ENCODE peak calls at places on chromosomes 4 and X, in nine cellular contexts. W is mammary epithelial cell; N is H1; H is psoas muscle; I is CD8-positive, alpha-beta T cell; C is left ventricle myocardium inferior; U is endodermal cell; A is GM23338; O is left lung. G is an unnamed sample.

GRCh38 chr4:89279385-89279784 is 28.2 kb downstream of the GPRIN3 start:
- DNase-seq in W (no peak), N (no peak), H (no peak), I (no peak), C (no peak), U (no peak), A (no peak), O (no peak), G (no peak)

GRCh38 chr4:33334416-33334815 is 2614.2 kb downstream of the PCDH7 start:
- DNase-seq in W (no peak), N (no peak), H (no peak), I (no peak), C (no peak), U (no peak), A (no peak), O (no peak), G (no peak)

GRCh38 chr4:88054909-88055308 is 47.5 kb downstream of the PKD2 start:
- DNase-seq in W (peak; percentile 39), N (no peak), H (no peak), I (no peak), C (no peak), U (peak; percentile 73), A (peak; percentile 70), O (no peak), G (peak; percentile 66)

GRCh38 chrX:67961516-67961915 is 417.7 kb downstream of the AR start:
- DNase-seq in W (no peak), N (no peak), H (no peak), I (no peak), C (no peak), U (no peak), A (no peak), O (no peak), G (no peak)

GRCh38 chr4:663438-664428 is 10.3 kb downstream of the ATP5ME start:
- DNase-seq in W (no peak), N (no peak), H (peak; percentile 64), I (peak; percentile 80), C (peak; percentile 54), U (peak; percentile 89), A (peak; percentile 84), O (peak; percentile 64), G (no peak)

GRCh38 chr4:107603430-107603829 is 116.6 kb downstream of the PAPSS1 start:
- DNase-seq in W (no peak), N (no peak), H (no peak), I (no peak), C (no peak), U (no peak), A (no peak), O (no peak), G (no peak)

GRCh38 chr4:94451051-94451404 is 714 bp upstream of the PDLIM5 start:
- DNase-seq in W (no peak), N (no peak), H (no peak), I (no peak), C (no peak), U (no peak), A (no peak), O (no peak), G (no peak)

GRCh38 chr4:121479801-121480200 is 99.0 kb upstream of the QRFPR start:
- DNase-seq in W (peak; percentile 90), N (no peak), H (no peak), I (no peak), C (no peak), U (no peak), A (no peak), O (no peak), G (no peak)

GRCh38 chr4:83618991-83619390 is 83.1 kb downstream of the GPAT3 start:
- DNase-seq in W (peak; percentile 72), N (no peak), H (no peak), I (no peak), C (no peak), U (no peak), A (no peak), O (peak; percentile 54), G (no peak)

GRCh38 chrX:16822723-16823122 is 36.5 kb downstream of the TXLNG start:
- DNase-seq in W (peak; percentile 83), N (no peak), H (no peak), I (no peak), C (no peak), U (no peak), A (no peak), O (no peak), G (no peak)

GRCh38 chr4:3311095-3311372 is 18.2 kb downstream of the RGS12 start:
- DNase-seq in W (no peak), N (no peak), H (no peak), I (peak; percentile 5), C (no peak), U (peak; percentile 31), A (no peak), O (peak; percentile 25), G (peak; percentile 44)

DNA sequence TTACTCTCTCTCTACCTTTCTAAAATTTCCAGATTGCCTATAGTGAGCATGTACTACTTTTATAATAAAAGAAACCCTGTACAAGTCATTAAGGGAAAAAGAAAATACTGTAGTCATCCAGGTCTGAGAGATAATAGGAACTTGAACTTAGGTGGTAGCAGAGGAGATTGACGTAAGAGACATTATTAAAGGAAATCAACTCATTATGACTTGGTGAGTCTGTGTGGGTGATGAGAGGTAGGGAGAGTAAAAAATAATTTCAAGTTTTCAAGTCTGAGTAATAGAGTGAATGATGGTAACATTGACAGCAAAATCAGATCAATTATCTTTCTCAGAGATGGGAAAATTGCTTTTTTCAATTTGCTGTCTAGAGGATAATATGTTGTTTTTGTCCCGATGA is 44.0 kb upstream of the ZCCHC12 start:
- DNase-seq in W (no peak), N (no peak), H (no peak), I (no peak), C (no peak), U (no peak), A (no peak), O (no peak), G (no peak)
- TF ChIP-seq CTCF in W (no peak), N (no peak), H (no peak), I (no peak), C (no peak), U (no peak), A (no peak), O (no peak), G (no peak)

DNA sequence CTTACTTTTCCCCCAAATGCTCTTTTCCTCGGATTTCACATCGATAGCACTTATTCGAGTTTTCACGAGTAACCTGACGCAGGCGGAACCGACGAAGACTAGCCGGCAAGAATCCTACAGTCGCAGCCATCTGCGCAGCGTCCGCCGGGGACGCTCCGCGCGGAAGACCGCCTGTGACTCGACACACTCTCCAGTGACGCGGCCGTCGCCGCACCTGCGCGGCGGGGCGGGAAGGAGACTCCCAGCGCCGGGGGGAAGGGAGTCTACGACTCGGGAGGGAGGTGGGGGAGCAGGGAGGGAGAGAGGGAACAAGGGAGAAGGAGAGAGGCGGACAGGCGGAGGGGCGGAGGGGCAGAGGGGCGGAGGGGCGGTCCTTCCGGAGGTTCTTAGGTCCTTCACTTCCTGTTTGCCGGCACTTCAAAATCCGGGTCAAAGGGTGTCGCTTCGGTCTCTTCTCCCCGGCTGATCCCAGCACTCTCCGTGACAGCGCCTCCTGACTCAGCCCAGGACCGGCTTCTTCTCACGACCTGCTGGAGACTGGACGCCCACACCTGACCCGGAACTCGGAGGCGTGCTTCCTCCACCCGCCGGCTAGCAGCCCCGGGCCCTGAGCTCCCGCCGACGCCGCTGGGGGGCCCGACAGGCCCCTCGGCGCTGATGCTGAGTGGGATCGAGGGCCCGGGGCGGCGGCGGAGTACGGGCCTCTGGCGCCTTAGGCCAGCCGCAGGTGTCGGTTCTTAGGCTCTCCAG is at the start of gene USP38:
- DNase-seq in W (peak; percentile 95), N (peak; percentile 81), H (peak; percentile 96), I (peak; percentile 85), C (peak; percentile 89), U (peak; percentile 96), A (peak; percentile 94), O (peak; percentile 95), G (peak; percentile 95)
- H3K4me1 ChIP-seq in W (peaks cover 9% of the 10 kb centered on the region), N (no peaks in the 10 kb centered on the region), H (peaks cover 23% of the 10 kb centered on the region), I (peaks cover 40% of the 10 kb centered on the region), C (peaks cover 68% of the 10 kb centered on the region), U (peaks cover 7% of the 10 kb centered on the region), A (peaks cover 13% of the 10 kb centered on the region), O (peaks cover 15% of the 10 kb centered on the region), G (peaks cover 34% of the 10 kb centered on the region)

GRCh38 chr4:24103434-24104168 is 213.8 kb upstream of the PPARGC1A start:
- DNase-seq in W (no peak), N (no peak), H (no peak), I (no peak), C (no peak), U (no peak), A (no peak), O (no peak), G (no peak)
- H3K27ac ChIP-seq in W (no peak overlapping the region), N (no peak overlapping the region), H (no peak overlapping the region), I (no peak overlapping the region), C (peak overlapping the region; percentile 51), U (no peak overlapping the region), A (no peak overlapping the region), O (no peak overlapping the region), G (peak overlapping the region; percentile 45)

GRCh38 chr4:36872679-36873078 is 371.9 kb upstream of the NWD2 start:
- DNase-seq in W (no peak), N (no peak), H (no peak), I (no peak), C (no peak), U (no peak), A (no peak), O (no peak), G (no peak)

GRCh38 chr4:36870121-36870520 is 374.4 kb upstream of the NWD2 start:
- DNase-seq in W (no peak), N (no peak), H (no peak), I (no peak), C (no peak), U (no peak), A (no peak), O (no peak), G (no peak)
- TF ChIP-seq CTCF in W (no peak), N (no peak), H (no peak), I (no peak), C (no peak), U (no peak), A (no peak), O (no peak), G (no peak)

GRCh38 chr4:30847958-30848357 is 127.8 kb downstream of the PCDH7 start:
- DNase-seq in W (no peak), N (no peak), H (no peak), I (no peak), C (no peak), U (no peak), A (no peak), O (no peak), G (no peak)
- H3K4me1 ChIP-seq in W (no peaks in the 10 kb centered on the region), N (no peaks in the 10 kb centered on the region), H (no peaks in the 10 kb centered on the region), I (no peaks in the 10 kb centered on the region), C (peaks cover 17% of the 10 kb centered on the region), U (peaks cover 5% of the 10 kb centered on the region), A (peaks cover 20% of the 10 kb centered on the region), O (no peaks in the 10 kb centered on the region), G (no peaks in the 10 kb centered on the region)

GRCh38 chr4:162116085-162116784 is 47.6 kb downstream of the FSTL5 start:
- DNase-seq in W (no peak), N (no peak), H (no peak), I (no peak), C (no peak), U (peak; percentile 68), A (peak; percentile 57), O (no peak), G (no peak)
- H3K27ac ChIP-seq in W (no peak overlapping the region), N (no peak overlapping the region), H (no peak overlapping the region), I (no peak overlapping the region), C (no peak overlapping the region), U (no peak overlapping the region), A (peak overlapping the region; percentile 82), O (no peak overlapping the region), G (no peak overlapping the region)

DNA sequence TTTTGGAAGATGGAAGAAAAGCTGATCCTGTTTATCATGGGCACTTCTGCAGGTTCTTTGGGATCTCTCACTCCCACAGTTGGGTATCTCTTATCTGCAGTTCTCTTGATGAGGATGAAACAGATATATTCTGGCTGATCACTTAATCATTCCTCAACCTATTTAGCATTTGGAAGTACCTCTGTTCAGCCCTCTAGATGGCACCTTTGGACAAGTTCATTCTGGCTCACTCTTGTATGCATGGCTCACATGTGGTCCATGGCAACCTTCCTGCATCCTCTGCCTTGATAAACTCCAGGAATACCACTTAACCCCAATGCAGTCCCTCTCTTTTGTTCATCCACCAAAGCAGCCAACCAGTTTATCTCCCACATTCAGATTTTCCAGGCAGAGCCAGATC is 74.2 kb downstream of the SMARCA5 start:
- DNase-seq in W (peak; percentile 11), N (no peak), H (no peak), I (no peak), C (no peak), U (no peak), A (no peak), O (no peak), G (no peak)
- TF ChIP-seq CTCF in W (peak; percentile 17), N (no peak), H (peak; percentile 20), I (no peak), C (peak; percentile 39), U (peak; percentile 33), A (no peak), O (no peak), G (no peak)